ENCODE peak calls at places on chromosome 17, in eight cellular contexts. B is foreskin keratinocyte; S is heart right ventricle; R is MM.1S; Q is DND-41; L is prostate gland; O is A549; J is CD4-positive, alpha-beta T cell. E is an unnamed sample.

GRCh38 chr17:55561973-55562495 is 50.8 kb upstream of the SMIM36 start:
- DNase-seq in B (no peak), S (no peak), R (no peak), Q (no peak), L (no peak), O (no peak), J (no peak), E (no peak)

GRCh38 chr17:52470553-52470952 is 312.0 kb upstream of the CA10 start:
- DNase-seq in B (no peak), S (no peak), R (no peak), Q (no peak), L (no peak), O (no peak), J (no peak), E (no peak)

GRCh38 chr17:4533522-4534502 is 21.4 kb downstream of the MYBBP1A start:
- DNase-seq in B (no peak), S (peak; percentile 49), R (no peak), Q (peak; percentile 58), L (no peak), O (peak; percentile 53), J (no peak), E (peak; percentile 18)

GRCh38 chr17:76273435-76273921 is 8.3 kb downstream of the UBALD2 start:
- DNase-seq in B (no peak), S (no peak), R (no peak), Q (no peak), L (no peak), O (no peak), J (no peak), E (peak; percentile 28)

GRCh38 chr17:77160032-77160876 is 19.5 kb downstream of the SEC14L1 start:
- DNase-seq in B (no peak), S (no peak), R (no peak), Q (no peak), L (no peak), O (no peak), J (no peak), E (no peak)

GRCh38 chr17:67125417-67125816 is 81.1 kb downstream of the CACNG1 start:
- DNase-seq in B (no peak), S (no peak), R (no peak), Q (no peak), L (no peak), O (no peak), J (no peak), E (no peak)

GRCh38 chr17:28282596-28282995 is 36.4 kb upstream of the TMEM97 start:
- DNase-seq in B (peak; percentile 70), S (no peak), R (no peak), Q (no peak), L (no peak), O (peak; percentile 64), J (no peak), E (no peak)

GRCh38 chr17:73309727-73310555 is 1.9 kb downstream of the CDC42EP4 start:
- DNase-seq in B (no peak), S (no peak), R (no peak), Q (no peak), L (no peak), O (no peak), J (no peak), E (no peak)

GRCh38 chr17:81741594-81742452 is 29.7 kb downstream of the SLC25A10 start:
- DNase-seq in B (no peak), S (no peak), R (no peak), Q (no peak), L (no peak), O (no peak), J (no peak), E (no peak)

GRCh38 chr17:72465191-72466024 is 344.6 kb downstream of the SOX9 start:
- DNase-seq in B (peak; percentile 96), S (no peak), R (no peak), Q (no peak), L (no peak), O (peak; percentile 98), J (no peak), E (no peak)

GRCh38 chr17:82314721-82315605 is 2.4 kb downstream of the CD7 start:
- DNase-seq in B (no peak), S (peak; percentile 11), R (no peak), Q (no peak), L (no peak), O (no peak), J (no peak), E (no peak)

GRCh38 chr17:71869833-71870545 is 250.8 kb upstream of the SOX9 start:
- DNase-seq in B (no peak), S (no peak), R (no peak), Q (no peak), L (no peak), O (no peak), J (no peak), E (no peak)

GRCh38 chr17:43916385-43916784 is 9.0 kb upstream of the MPP2 start:
- DNase-seq in B (no peak), S (no peak), R (peak; percentile 8), Q (no peak), L (no peak), O (no peak), J (no peak), E (no peak)

GRCh38 chr17:43915561-43915960 is 8.2 kb upstream of the MPP2 start:
- DNase-seq in B (no peak), S (no peak), R (no peak), Q (no peak), L (no peak), O (no peak), J (no peak), E (no peak)

GRCh38 chr17:43917016-43917347 is 9.6 kb upstream of the MPP2 start:
- DNase-seq in B (no peak), S (no peak), R (no peak), Q (no peak), L (no peak), O (no peak), J (no peak), E (no peak)

GRCh38 chr17:43918026-43918389 is 10.7 kb upstream of the MPP2 start:
- DNase-seq in B (no peak), S (no peak), R (no peak), Q (no peak), L (no peak), O (no peak), J (no peak), E (no peak)

DNA sequence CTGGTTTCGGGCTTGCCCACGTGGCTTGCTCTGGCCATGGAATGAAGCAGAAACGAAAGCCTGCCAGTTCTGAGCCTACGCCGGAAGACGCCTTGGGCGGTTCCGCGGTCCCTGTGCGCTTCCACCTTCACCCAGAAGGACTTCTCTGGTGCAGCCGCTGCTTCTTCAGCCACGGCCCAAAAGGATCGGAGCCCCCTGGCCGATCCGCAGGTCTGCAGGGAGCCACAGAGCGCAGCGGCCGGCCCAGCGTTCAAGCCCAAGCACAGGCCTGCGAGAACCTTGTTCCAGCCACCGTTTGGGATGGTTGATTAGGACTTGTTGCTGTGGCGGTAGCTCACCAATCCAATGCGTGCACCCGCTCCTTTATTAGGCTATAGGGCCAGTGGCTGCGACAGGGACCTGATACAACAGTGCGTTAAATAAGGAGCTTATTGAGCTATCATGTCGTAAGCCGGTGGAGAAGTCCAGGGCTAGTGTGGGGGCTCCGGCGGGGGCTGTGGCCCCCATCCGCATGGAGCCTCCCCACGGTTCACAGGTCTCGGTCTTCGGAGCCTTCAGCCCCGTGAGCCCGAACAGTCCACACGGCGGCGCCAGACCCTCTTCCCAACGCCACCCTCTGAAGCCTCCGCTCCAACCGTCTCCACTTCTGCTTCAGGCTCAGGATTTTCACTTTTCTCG is 10.2 kb upstream of the MPP2 start:
- DNase-seq in B (no peak), S (peak; percentile 40), R (peak; percentile 80), Q (no peak), L (no peak), O (peak; percentile 43), J (peak; percentile 41), E (peak; percentile 65)
- TF ChIP-seq CTCF in B (peak; percentile 64), S (peak; percentile 62), R (peak; percentile 58), Q (peak; percentile 28), L (no peak), O (peak; percentile 25), J (peak; percentile 55), E (peak; percentile 36)

DNA sequence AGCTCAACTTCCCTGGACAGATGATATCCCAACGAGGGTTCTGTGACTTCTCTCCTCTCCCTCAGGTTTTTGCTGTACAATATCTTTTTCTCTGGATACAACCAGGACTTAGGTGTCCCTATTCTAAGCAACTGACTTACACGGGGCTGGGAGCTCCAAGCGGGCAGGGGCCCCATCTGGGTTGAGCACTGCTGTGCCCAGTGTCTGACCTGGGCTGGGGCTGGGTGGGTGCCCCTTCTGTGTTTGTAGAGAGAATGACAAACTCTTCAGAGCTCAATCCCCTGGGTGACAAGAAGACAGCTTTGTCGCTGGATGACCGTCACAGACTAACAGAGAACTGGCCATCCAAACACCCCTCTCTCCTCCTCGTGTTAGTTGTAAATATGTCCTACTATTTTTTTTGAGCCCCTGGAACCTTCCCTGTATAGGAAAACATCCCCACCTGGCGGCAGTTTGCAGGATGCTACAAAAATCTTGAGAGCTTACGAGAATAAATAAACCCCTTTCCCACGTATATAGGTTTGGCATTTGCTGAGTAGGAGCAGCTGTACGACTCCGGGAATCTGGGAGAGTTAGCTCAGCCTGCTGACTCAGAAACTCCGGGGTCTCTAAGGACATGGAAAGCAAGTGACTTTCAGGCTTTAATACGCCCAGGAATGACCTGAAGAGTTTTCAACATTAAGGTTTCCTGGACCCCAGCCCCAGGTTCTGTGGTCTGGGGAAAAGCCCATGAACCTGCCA is 23.7 kb upstream of the RCVRN start:
- DNase-seq in B (peak; percentile 8), S (no peak), R (no peak), Q (no peak), L (no peak), O (peak; percentile 90), J (no peak), E (no peak)
- TF ChIP-seq CTCF in B (peak; percentile 59), S (no peak), R (peak; percentile 35), Q (no peak), L (no peak), O (peak; percentile 97), J (no peak), E (no peak)

GRCh38 chr17:44911133-44912001 is 3.9 kb downstream of the GFAP start:
- DNase-seq in B (no peak), S (peak; percentile 63), R (peak; percentile 32), Q (peak; percentile 56), L (peak; percentile 48), O (peak; percentile 87), J (peak; percentile 34), E (peak; percentile 70)
- TF ChIP-seq CTCF in B (peak; percentile 57), S (peak; percentile 56), R (peak; percentile 39), Q (peak; percentile 69), L (no peak), O (peak; percentile 66), J (peak; percentile 43), E (no peak)

DNA sequence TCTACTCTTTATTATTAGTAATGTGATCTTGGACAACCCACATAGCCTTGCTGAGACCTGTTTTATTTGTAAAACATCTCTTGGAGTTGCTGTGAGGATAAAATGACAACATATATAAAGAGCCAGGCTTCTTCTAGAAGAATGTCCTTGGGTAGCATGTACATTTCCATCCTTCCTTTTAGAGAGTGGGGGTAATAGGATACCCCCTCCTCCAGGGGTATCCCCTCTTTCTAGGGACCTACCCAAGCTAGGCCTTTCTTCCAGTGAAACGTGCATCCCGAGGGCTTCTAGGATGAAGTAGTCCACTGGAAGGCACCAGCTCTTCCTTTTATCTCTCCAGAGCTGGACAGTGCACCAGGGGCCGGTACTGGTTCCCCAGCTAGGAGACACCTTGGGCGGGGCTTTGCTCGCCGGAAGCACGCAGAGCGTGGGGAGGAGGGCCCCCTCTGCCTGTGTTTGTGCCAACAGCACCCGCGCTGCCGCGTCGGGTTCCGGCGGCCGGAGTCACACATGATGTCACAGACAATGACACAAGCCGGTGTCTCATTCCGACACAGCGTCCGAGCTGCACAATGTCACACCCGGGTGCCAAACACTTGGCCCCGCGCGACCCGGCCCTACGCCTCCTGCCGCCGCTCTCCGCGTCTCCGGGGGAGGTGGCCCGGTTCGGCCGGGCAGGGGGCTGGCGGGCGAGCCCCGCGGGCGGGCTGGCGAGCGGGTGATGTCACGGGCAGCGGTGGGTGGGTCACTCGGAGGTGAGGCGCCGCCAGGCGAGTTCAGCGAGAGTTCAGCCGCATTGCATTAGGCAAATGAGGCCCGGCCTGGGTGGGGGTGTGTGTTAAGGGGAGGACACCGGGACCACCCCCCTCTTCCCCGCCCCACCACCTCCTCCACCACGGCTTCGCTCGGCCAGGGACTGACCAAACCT is 23.4 kb downstream of the GJD3 start:
- DNase-seq in B (peak; percentile 20), S (peak; percentile 93), R (no peak), Q (peak; percentile 57), L (peak; percentile 87), O (peak; percentile 93), J (peak; percentile 82), E (peak; percentile 93)
- TF ChIP-seq CTCF in B (peak; percentile 35), S (peak; percentile 50), R (no peak), Q (no peak), L (no peak), O (no peak), J (peak; percentile 55), E (peak; percentile 39)